ENCODE peak calls at places on chromosomes 11 and 22, in seven cellular contexts. C is endodermal cell, P is A549, K is breast epithelium, Y is fibroblast of mammary gland, F is AG09309, V is dorsolateral prefrontal cortex. N is an unnamed sample.
A peak's percentile ranks its signal among the peaks of the same experiment; 100 is the strongest.

GRCh38 chr11:34395916-34396555 is 38.2 kb upstream of the ABTB2 start:
- DNase-seq in C (no peak), P (peak; percentile 24), K (no peak), Y (peak; percentile 57), F (peak; percentile 18), V (no peak), N (no peak)

GRCh38 chr11:75152651-75153553 is 2.0 kb downstream of the SLCO2B1 start:
- DNase-seq in C (no peak), P (no peak), K (no peak), Y (no peak), F (no peak), V (no peak), N (peak; percentile 59)

GRCh38 chr11:86152006-86152862 is 83.3 kb upstream of the PICALM start:
- DNase-seq in C (no peak), P (no peak), K (no peak), Y (peak; percentile 25), F (no peak), V (no peak), N (no peak)

GRCh38 chr11:117815262-117815803 is 9.2 kb downstream of the FXYD2 start:
- DNase-seq in C (peak; percentile 55), P (no peak), K (no peak), Y (no peak), F (no peak), V (no peak), N (no peak)

GRCh38 chr22:39662677-39663034 is 92.1 kb downstream of the CACNA1I start:
- DNase-seq in C (no peak), P (no peak), K (no peak), Y (no peak), F (no peak), V (no peak), N (no peak)

GRCh38 chr11:94450061-94450460 is 43.6 kb downstream of the MRE11 start:
- DNase-seq in C (no peak), P (no peak), K (no peak), Y (peak; percentile 87), F (peak; percentile 17), V (no peak), N (no peak)

GRCh38 chr22:40247976-40248375 is 70.3 kb downstream of the TNRC6B start:
- DNase-seq in C (no peak), P (no peak), K (no peak), Y (no peak), F (no peak), V (no peak), N (no peak)

GRCh38 chr11:63862923-63863322 is 24.0 kb downstream of the MARK2 start:
- DNase-seq in C (no peak), P (no peak), K (no peak), Y (no peak), F (no peak), V (no peak), N (no peak)

GRCh38 chr11:65425105-65425970 is 2.7 kb downstream of the NEAT1 start:
- DNase-seq in C (peak; percentile 77), P (no peak), K (peak; percentile 51), Y (peak; percentile 76), F (peak; percentile 38), V (peak; percentile 34), N (peak; percentile 78)

GRCh38 chr11:122375687-122376399 is 259.8 kb upstream of the BLID start:
- DNase-seq in C (no peak), P (no peak), K (no peak), Y (peak; percentile 60), F (peak; percentile 55), V (no peak), N (no peak)

GRCh38 chr22:20553947-20554741 is 46.7 kb downstream of the MED15 start:
- DNase-seq in C (no peak), P (no peak), K (no peak), Y (no peak), F (no peak), V (no peak), N (no peak)

GRCh38 chr22:21690401-21690801 is 24.6 kb downstream of the PPIL2 start:
- DNase-seq in C (no peak), P (no peak), K (no peak), Y (no peak), F (no peak), V (no peak), N (no peak)

GRCh38 chr11:3939651-3940190 is 84.3 kb downstream of the STIM1 start:
- DNase-seq in C (no peak), P (no peak), K (no peak), Y (peak; percentile 86), F (peak; percentile 62), V (no peak), N (no peak)

GRCh38 chr11:84430661-84431060 is 1144.5 kb upstream of the CCDC90B start:
- DNase-seq in C (peak; percentile 79), P (no peak), K (no peak), Y (no peak), F (no peak), V (peak; percentile 3), N (no peak)

GRCh38 chr11:76524919-76525318 is 80.1 kb downstream of the EMSY start:
- DNase-seq in C (no peak), P (no peak), K (no peak), Y (peak; percentile 76), F (peak; percentile 61), V (no peak), N (no peak)

GRCh38 chr11:64321533-64321932 is 3.6 kb downstream of the PRDX5 start:
- DNase-seq in C (no peak), P (no peak), K (no peak), Y (no peak), F (no peak), V (peak; percentile 47), N (no peak)

GRCh38 chr22:48492371-48493320 is 1335.0 kb downstream of the BRD1 start:
- DNase-seq in C (peak; percentile 90), P (peak; percentile 78), K (peak; percentile 56), Y (peak; percentile 59), F (peak; percentile 39), V (peak; percentile 85), N (no peak)

GRCh38 chr11:118807800-118808778 is 17.1 kb upstream of the DDX6 start:
- DNase-seq in C (no peak), P (no peak), K (no peak), Y (no peak), F (no peak), V (no peak), N (no peak)

GRCh38 chr11:2235588-2236326 is 34.6 kb downstream of the ASCL2 start:
- DNase-seq in C (peak; percentile 41), P (no peak), K (no peak), Y (no peak), F (no peak), V (no peak), N (no peak)

GRCh38 chr11:78715639-78716311 is 141.1 kb upstream of the NARS2 start:
- DNase-seq in C (peak; percentile 95), P (peak; percentile 52), K (no peak), Y (peak; percentile 73), F (no peak), V (peak; percentile 14), N (no peak)

GRCh38 chr11:68993546-68993945 is 12.8 kb upstream of the MRGPRD start:
- DNase-seq in C (no peak), P (no peak), K (peak; percentile 3), Y (no peak), F (no peak), V (no peak), N (peak; percentile 7)

GRCh38 chr11:33734441-33735165 is 1.6 kb downstream of the CD59 start:
- DNase-seq in C (no peak), P (no peak), K (no peak), Y (peak; percentile 59), F (no peak), V (peak; percentile 58), N (peak; percentile 73)

GRCh38 chr11:9762531-9762930 is 98.7 kb downstream of the SWAP70 start:
- DNase-seq in C (no peak), P (no peak), K (no peak), Y (no peak), F (no peak), V (no peak), N (no peak)

GRCh38 chr11:67320011-67320410 is 16.7 kb downstream of the SSH3 start:
- DNase-seq in C (no peak), P (no peak), K (no peak), Y (no peak), F (no peak), V (no peak), N (no peak)

GRCh38 chr11:36295926-36296325 is at the start of gene PRR5L:
- DNase-seq in C (no peak), P (no peak), K (no peak), Y (no peak), F (no peak), V (no peak), N (no peak)

GRCh38 chr11:112498701-112499100 is 238.0 kb upstream of the PLET1 start:
- DNase-seq in C (no peak), P (no peak), K (no peak), Y (no peak), F (no peak), V (no peak), N (no peak)

GRCh38 chr11:62464655-62465054 is 45.8 kb downstream of the SCGB1A1 start:
- DNase-seq in C (no peak), P (no peak), K (no peak), Y (no peak), F (no peak), V (no peak), N (no peak)

GRCh38 chr11:1573077-1573846 is 1.2 kb upstream of the DUSP8 start:
- DNase-seq in C (peak; percentile 74), P (no peak), K (no peak), Y (no peak), F (no peak), V (no peak), N (no peak)

GRCh38 chr11:34633990-34634725 is 13.3 kb downstream of the EHF start:
- DNase-seq in C (peak; percentile 58), P (no peak), K (no peak), Y (peak; percentile 57), F (peak; percentile 13), V (no peak), N (no peak)

GRCh38 chr11:114159320-114159719 is 99.8 kb downstream of the ZBTB16 start:
- DNase-seq in C (no peak), P (no peak), K (no peak), Y (peak; percentile 47), F (no peak), V (no peak), N (no peak)
- H3K4me3 ChIP-seq in C (no peak overlapping the region), P (no peak overlapping the region), K (no peak overlapping the region), Y (no peak overlapping the region), F (no peak overlapping the region), V (no peak overlapping the region), N (no peak overlapping the region)

GRCh38 chr11:44727114-44727372 is 281 bp downstream of the TSPAN18 start:
- DNase-seq in C (peak; percentile 73), P (no peak), K (no peak), Y (no peak), F (no peak), V (no peak), N (no peak)
- H3K4me3 ChIP-seq in C (peak overlapping the region; percentile 80), P (peak overlapping the region; percentile 56), K (peak overlapping the region; percentile 63), Y (no peak overlapping the region), F (no peak overlapping the region), V (peak overlapping the region; percentile 56), N (peak overlapping the region; percentile 81)

GRCh38 chr11:82682003-82682751 is 51.5 kb downstream of the FAM181B start:
- DNase-seq in C (peak; percentile 62), P (peak; percentile 18), K (no peak), Y (peak; percentile 75), F (peak; percentile 57), V (no peak), N (no peak)
- H3K4me3 ChIP-seq in C (no peak overlapping the region), P (no peak overlapping the region), K (no peak overlapping the region), Y (no peak overlapping the region), F (no peak overlapping the region), V (no peak overlapping the region), N (no peak overlapping the region)

DNA sequence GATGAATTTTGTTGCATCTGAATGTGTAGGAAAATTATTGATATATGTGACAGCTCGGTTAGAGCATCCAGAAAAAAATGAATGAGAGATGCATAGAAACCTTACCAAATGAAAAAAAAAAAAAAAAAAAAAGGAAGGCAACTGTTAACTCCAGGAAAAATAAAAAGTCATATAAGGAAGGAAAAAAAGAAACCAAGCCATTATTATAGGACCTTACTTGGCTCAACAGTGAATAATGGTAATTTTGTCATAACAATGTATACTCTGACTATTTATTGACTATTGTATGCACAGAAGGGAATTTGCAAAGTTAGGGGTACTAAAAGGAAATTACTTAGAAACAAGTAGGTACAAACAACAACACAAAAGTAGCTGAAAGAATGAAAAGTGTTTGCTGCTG is 2.0 kb downstream of the DHCR7 start:
- DNase-seq in C (no peak), P (no peak), K (no peak), Y (no peak), F (no peak), V (no peak), N (no peak)
- H3K4me3 ChIP-seq in C (peak overlapping the region; percentile 92), P (no peak overlapping the region), K (no peak overlapping the region), Y (no peak overlapping the region), F (no peak overlapping the region), V (no peak overlapping the region), N (no peak overlapping the region)

N was measured in suprapubic skin.